ENCODE peak calls at places on chromosomes 1 and 21, in six cellular contexts. C, B, T, X, O and W are unnamed samples.

GRCh38 chr1:171644805-171645483 is 7.5 kb downstream of the MYOC start:
- DNase-seq in C (peak; percentile 60), B (peak; percentile 57), T (peak; percentile 81), X (peak; percentile 77), O (peak; percentile 61), W (peak; percentile 81)

GRCh38 chr1:147545133-147545532 is 3.8 kb downstream of the BCL9 start:
- DNase-seq in C (no peak), B (no peak), T (peak; percentile 67), X (no peak), O (no peak), W (no peak)

GRCh38 chr1:180484490-180484889 is 17.9 kb downstream of the ACBD6 start:
- DNase-seq in C (no peak), B (no peak), T (no peak), X (no peak), O (no peak), W (no peak)

GRCh38 chr1:234188454-234188792 is 184.8 kb upstream of the COA6 start:
- DNase-seq in C (no peak), B (no peak), T (no peak), X (peak; percentile 78), O (no peak), W (no peak)

GRCh38 chr1:6198646-6199297 is 623 bp downstream of the RPL22 start:
- DNase-seq in C (no peak), B (no peak), T (no peak), X (no peak), O (no peak), W (no peak)

GRCh38 chr1:53342735-53343470 is 15.0 kb upstream of the LRP8 start:
- DNase-seq in C (no peak), B (peak; percentile 3), T (no peak), X (no peak), O (no peak), W (peak; percentile 6)

GRCh38 chr21:44425895-44426662 is 29.2 kb upstream of the LRRC3 start:
- DNase-seq in C (no peak), B (no peak), T (peak; percentile 18), X (no peak), O (no peak), W (no peak)

GRCh38 chr1:39128959-39129358 is 75.5 kb upstream of the MACF1 start:
- DNase-seq in C (no peak), B (no peak), T (no peak), X (no peak), O (no peak), W (no peak)

GRCh38 chr1:26696645-26697440 is 1.0 kb downstream of the ARID1A start:
- DNase-seq in C (peak; percentile 45), B (no peak), T (peak; percentile 70), X (peak; percentile 18), O (no peak), W (peak; percentile 32)

GRCh38 chr1:24351918-24352637 is 32.9 kb downstream of the GRHL3 start:
- DNase-seq in C (no peak), B (no peak), T (no peak), X (peak; percentile 15), O (no peak), W (no peak)

GRCh38 chr1:113812661-113813135 is 422 bp upstream of the RSBN1 start:
- DNase-seq in C (no peak), B (no peak), T (peak; percentile 51), X (no peak), O (no peak), W (no peak)

GRCh38 chr1:176567190-176567794 is 104.3 kb downstream of the PAPPA2 start:
- DNase-seq in C (no peak), B (no peak), T (no peak), X (no peak), O (no peak), W (no peak)

GRCh38 chr1:52920791-52921291 is 699 bp downstream of the ECHDC2 start:
- DNase-seq in C (peak; percentile 43), B (no peak), T (peak; percentile 66), X (no peak), O (no peak), W (peak; percentile 55)

GRCh38 chr1:155324717-155325595 is 4.3 kb downstream of the RUSC1 start:
- DNase-seq in C (peak; percentile 55), B (peak; percentile 44), T (peak; percentile 76), X (peak; percentile 64), O (no peak), W (peak; percentile 51)

GRCh38 chr1:175866776-175867175 is 123.4 kb upstream of the TNR start:
- DNase-seq in C (no peak), B (no peak), T (no peak), X (no peak), O (no peak), W (no peak)

GRCh38 chr1:68442006-68442405 is 7.7 kb downstream of the RPE65 start:
- DNase-seq in C (no peak), B (no peak), T (no peak), X (no peak), O (no peak), W (no peak)
- TF ChIP-seq CTCF in C (no peak), B (no peak), T (no peak), X (no peak), O (no peak), W (no peak)

DNA sequence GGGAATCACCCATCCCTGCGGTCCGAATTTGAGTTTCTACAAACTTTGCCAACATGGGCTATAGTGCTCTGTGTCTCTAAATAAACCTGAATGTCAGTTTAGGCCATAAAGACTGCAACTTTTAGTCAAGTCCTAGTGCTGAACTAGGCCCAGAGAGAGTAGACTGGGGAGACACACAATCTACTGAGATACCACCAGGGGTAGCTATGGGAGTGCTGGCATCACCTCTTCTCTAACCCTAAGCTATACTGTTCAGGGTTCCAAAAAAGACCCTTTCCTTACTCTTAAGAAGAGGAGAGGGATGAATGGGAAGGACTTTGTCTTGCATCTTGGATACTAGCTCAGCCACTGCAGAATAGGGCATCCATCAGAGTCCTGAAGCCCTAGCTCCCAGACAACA is 866.7 kb upstream of the PRMT6 start:
- DNase-seq in C (no peak), B (no peak), T (no peak), X (no peak), O (no peak), W (no peak)
- TF ChIP-seq CTCF in C (no peak), B (no peak), T (no peak), X (no peak), O (no peak), W (no peak)

DNA sequence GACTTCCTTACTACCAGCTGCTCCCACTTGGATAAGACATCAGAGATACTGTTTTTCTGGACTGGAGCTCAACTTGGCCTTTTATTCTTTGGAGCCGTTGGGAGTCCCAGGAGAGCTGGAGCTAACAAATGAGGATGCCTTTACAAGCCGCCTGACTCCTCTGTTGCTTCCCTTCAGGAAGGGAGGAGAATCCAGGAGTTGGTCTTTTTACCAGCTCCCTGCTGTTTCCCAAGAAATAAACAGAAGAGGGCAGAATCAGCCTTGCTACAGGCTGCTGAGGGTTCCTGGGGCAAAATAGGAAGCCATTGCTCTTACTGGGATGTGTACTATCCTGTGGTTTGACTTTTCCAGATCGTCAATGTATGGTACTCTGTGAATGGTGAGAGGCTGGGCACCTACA is 1.5 kb downstream of the EIF3I start:
- DNase-seq in C (no peak), B (no peak), T (no peak), X (no peak), O (no peak), W (no peak)
- TF ChIP-seq CTCF in C (peak; percentile 32), B (no peak), T (no peak), X (no peak), O (peak; percentile 9), W (no peak)

GRCh38 chr1:216722841-216723240 is 388 bp downstream of the ESRRG start:
- DNase-seq in C (no peak), B (no peak), T (no peak), X (no peak), O (no peak), W (no peak)

GRCh38 chr1:216721878-216722277 is 1.4 kb downstream of the ESRRG start:
- DNase-seq in C (no peak), B (no peak), T (no peak), X (peak; percentile 42), O (no peak), W (no peak)

GRCh38 chr1:216726435-216726834 is 3.2 kb upstream of the ESRRG start:
- DNase-seq in C (no peak), B (no peak), T (no peak), X (no peak), O (no peak), W (no peak)

GRCh38 chr1:216723274-216723780 is at the start of gene ESRRG:
- DNase-seq in C (peak; percentile 71), B (peak; percentile 60), T (peak; percentile 70), X (peak; percentile 95), O (no peak), W (peak; percentile 84)
- TF ChIP-seq CTCF in C (no peak), B (no peak), T (no peak), X (no peak), O (no peak), W (no peak)

GRCh38 chr1:8443558-8444194 is 125.8 kb downstream of the SLC45A1 start:
- DNase-seq in C (no peak), B (no peak), T (no peak), X (no peak), O (no peak), W (no peak)
- TF ChIP-seq CTCF in C (peak; percentile 28), B (no peak), T (no peak), X (no peak), O (peak; percentile 15), W (no peak)

GRCh38 chr1:32964461-32965250 is at the start of gene RNF19B:
- DNase-seq in C (peak; percentile 95), B (peak; percentile 90), T (peak; percentile 97), X (peak; percentile 89), O (peak; percentile 71), W (peak; percentile 96)
- TF ChIP-seq CTCF in C (peak; percentile 20), B (no peak), T (no peak), X (no peak), O (no peak), W (peak; percentile 2)

GRCh38 chr1:29698033-29698432 is 461.7 kb downstream of the PTPRU start:
- DNase-seq in C (no peak), B (peak; percentile 34), T (peak; percentile 48), X (peak; percentile 65), O (no peak), W (no peak)
- TF ChIP-seq CTCF in C (peak; percentile 22), B (peak; percentile 58), T (no peak), X (peak; percentile 58), O (peak; percentile 84), W (peak; percentile 26)

DNA sequence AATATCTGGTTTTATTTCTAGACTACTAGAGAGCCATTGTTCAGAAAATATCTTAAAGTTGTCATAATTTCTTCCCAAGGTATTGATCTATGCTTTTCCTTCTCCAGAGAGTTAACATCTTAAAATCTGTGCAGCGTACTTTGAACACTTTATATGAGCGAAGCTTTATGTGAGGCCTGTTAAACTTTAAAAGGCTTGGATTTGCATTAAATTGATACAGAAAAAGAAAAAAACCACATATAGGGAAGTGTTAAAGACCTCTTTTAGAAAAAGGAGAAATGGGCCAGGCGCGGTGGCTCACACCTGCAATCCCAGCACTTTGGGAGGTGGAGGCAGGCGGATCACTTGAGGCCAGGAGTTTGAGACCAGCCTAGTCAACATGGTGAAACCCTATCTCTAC is 59.2 kb upstream of the MORC3 start:
- DNase-seq in C (no peak), B (no peak), T (no peak), X (no peak), O (no peak), W (no peak)
- TF ChIP-seq CTCF in C (no peak), B (peak; percentile 4), T (no peak), X (no peak), O (no peak), W (no peak)